ENCODE peak calls at places on chromosomes 1 and 21, in four cellular contexts. M is progenitor cell of endocrine pancreas; V is MG63; R is stimulated activated CD8-positive, alpha-beta memory T cell treated with anti-CD3 and anti-CD28 coated beads, Interleukin-7, amount 100 ng/mL, for 1 hour. J is an unnamed sample.

GRCh38 chr1:29554208-29554778 is 318.0 kb downstream of the PTPRU start:
- DNase-seq in M (no peak), V (no peak), R (no peak), J (no peak)

GRCh38 chr1:62784509-62785365 is 805 bp downstream of the ATG4C start:
- DNase-seq in M (no peak), V (no peak), R (no peak), J (no peak)

GRCh38 chr1:221782970-221783369 is 41.1 kb upstream of the DUSP10 start:
- DNase-seq in M (no peak), V (no peak), R (no peak), J (no peak)

GRCh38 chr21:21612446-21612845 is 614.2 kb downstream of the NCAM2 start:
- DNase-seq in M (no peak), V (peak), R (no peak), J (no peak)

GRCh38 chr1:6124341-6124740 is 55.8 kb downstream of the CHD5 start:
- DNase-seq in M (no peak), V (no peak), R (no peak), J (no peak)

GRCh38 chr1:11364170-11364569 is 91.2 kb downstream of the UBIAD1 start:
- DNase-seq in M (no peak), V (no peak), R (no peak), J (no peak)

GRCh38 chr1:200923607-200924006 is 28.9 kb downstream of the INAVA start:
- DNase-seq in M (no peak), V (no peak), R (no peak), J (no peak)

GRCh38 chr21:34983680-34984086 is 65.4 kb downstream of the RUNX1 start:
- DNase-seq in M (no peak), V (peak), R (peak), J (no peak)

GRCh38 chr1:31704261-31705079 is 653 bp upstream of the COL16A1 start:
- DNase-seq in M (no peak), V (peak), R (no peak), J (no peak)

GRCh38 chr1:234778215-234779159 is 168.5 kb upstream of the IRF2BP2 start:
- DNase-seq in M (no peak), V (no peak), R (no peak), J (no peak)

GRCh38 chr1:185062710-185063370 is 17.5 kb downstream of the RNF2 start:
- DNase-seq in M (no peak), V (no peak), R (no peak), J (no peak)

GRCh38 chr1:192954705-192955265 is 104.4 kb downstream of the UCHL5 start:
- DNase-seq in M (no peak), V (no peak), R (no peak), J (no peak)

GRCh38 chr1:167438171-167439138 is 79.9 kb downstream of the CD247 start:
- DNase-seq in M (no peak), V (no peak), R (no peak), J (no peak)

GRCh38 chr1:157948547-157949152 is 44.8 kb upstream of the KIRREL1 start:
- DNase-seq in M (peak), V (no peak), R (no peak), J (peak)

GRCh38 chr1:41560496-41560895 is 76.0 kb upstream of the EDN2 start:
- DNase-seq in M (no peak), V (no peak), R (no peak), J (no peak)

GRCh38 chr1:169163059-169163458 is 56.6 kb downstream of the ATP1B1 start:
- DNase-seq in M (no peak), V (peak), R (no peak), J (no peak)

GRCh38 chr21:38136201-38136600 is 120.6 kb upstream of the KCNJ15 start:
- DNase-seq in M (no peak), V (no peak), R (no peak), J (no peak)

GRCh38 chr1:150268342-150268705 is 492 bp downstream of the APH1A start:
- DNase-seq in M (no peak), V (peak), R (no peak), J (no peak)

GRCh38 chr1:153661111-153661708 is 2.7 kb downstream of the SNAPIN start:
- DNase-seq in M (no peak), V (no peak), R (no peak), J (no peak)

GRCh38 chr1:44724408-44725308 is 6.3 kb downstream of the RNU5D-1 start:
- DNase-seq in M (no peak), V (no peak), R (no peak), J (no peak)

GRCh38 chr1:50272923-50273322 is 150.3 kb downstream of the DMRTA2 start:
- DNase-seq in M (no peak), V (no peak), R (no peak), J (no peak)

J was measured in nephron progenitor cell.